ENCODE peak calls at places on chromosomes 5 and 9, in nine cellular contexts. E, A, N, V, K, P, H, I and Y are unnamed samples.

GRCh38 chr9:93058357-93059096 is at the start of gene SUSD3:
- DNase-seq in E (no peak), A (peak), N (peak), V (peak), K (peak), P (peak), H (peak), I (no peak), Y (no peak)

GRCh38 chr5:166270712-166271111 is 2020.7 kb upstream of the WWC1 start:
- DNase-seq in E (no peak), A (no peak), N (no peak), V (no peak), K (no peak), P (no peak), H (no peak), I (no peak), Y (no peak)

GRCh38 chr5:134420326-134420725 is 8.6 kb upstream of the CDKN2AIPNL start:
- DNase-seq in E (peak), A (no peak), N (no peak), V (no peak), K (no peak), P (peak), H (no peak), I (no peak), Y (no peak)

GRCh38 chr5:148378670-148379069 is 5.1 kb upstream of the FBXO38 start:
- DNase-seq in E (no peak), A (no peak), N (no peak), V (no peak), K (no peak), P (no peak), H (no peak), I (no peak), Y (no peak)

GRCh38 chr9:124411514-124412227 is 3.6 kb downstream of the PSMB7 start:
- DNase-seq in E (peak), A (no peak), N (no peak), V (no peak), K (no peak), P (peak), H (no peak), I (no peak), Y (no peak)

GRCh38 chr5:84518862-84519261 is 134.2 kb upstream of the EDIL3 start:
- DNase-seq in E (no peak), A (no peak), N (no peak), V (no peak), K (no peak), P (no peak), H (no peak), I (no peak), Y (no peak)

GRCh38 chr9:121362813-121363585 is 7.1 kb downstream of the STOM start:
- DNase-seq in E (no peak), A (no peak), N (no peak), V (no peak), K (no peak), P (peak), H (no peak), I (peak), Y (peak)

GRCh38 chr5:129078660-129079059 is 15.9 kb upstream of the ISOC1 start:
- DNase-seq in E (no peak), A (no peak), N (no peak), V (no peak), K (no peak), P (no peak), H (no peak), I (no peak), Y (no peak)

GRCh38 chr5:39427633-39428032 is 2.9 kb upstream of the DAB2 start:
- DNase-seq in E (no peak), A (no peak), N (no peak), V (no peak), K (no peak), P (no peak), H (no peak), I (no peak), Y (no peak)

GRCh38 chr5:177553671-177554429 is 513 bp downstream of the FAM193B start:
- DNase-seq in E (peak), A (no peak), N (peak), V (no peak), K (peak), P (peak), H (peak), I (no peak), Y (peak)

GRCh38 chr5:65121880-65122436 is 353.2 kb downstream of the CWC27 start:
- DNase-seq in E (no peak), A (no peak), N (no peak), V (no peak), K (no peak), P (peak), H (no peak), I (no peak), Y (peak)

GRCh38 chr9:95413793-95414192 is 96.3 kb upstream of the FANCC start:
- DNase-seq in E (no peak), A (no peak), N (no peak), V (no peak), K (no peak), P (no peak), H (no peak), I (no peak), Y (no peak)

GRCh38 chr9:34553511-34554021 is 30.8 kb upstream of the ENHO start:
- DNase-seq in E (no peak), A (no peak), N (peak), V (no peak), K (no peak), P (no peak), H (peak), I (no peak), Y (no peak)

GRCh38 chr5:32842798-32843531 is 131.8 kb downstream of the NPR3 start:
- DNase-seq in E (no peak), A (no peak), N (peak), V (no peak), K (no peak), P (no peak), H (no peak), I (no peak), Y (no peak)

GRCh38 chr5:157761690-157762611 is 18.4 kb downstream of the LSM11 start:
- DNase-seq in E (peak), A (no peak), N (no peak), V (peak), K (no peak), P (peak), H (peak), I (peak), Y (peak)

GRCh38 chr5:173321886-173322285 is 6.3 kb downstream of the STC2 start:
- DNase-seq in E (no peak), A (no peak), N (no peak), V (no peak), K (no peak), P (peak), H (no peak), I (no peak), Y (peak)

GRCh38 chr5:55918097-55919035 is 67.2 kb downstream of the IL31RA start:
- DNase-seq in E (peak), A (no peak), N (no peak), V (no peak), K (no peak), P (no peak), H (peak), I (no peak), Y (peak)

GRCh38 chr9:18865542-18865941 is 167.5 kb downstream of the SAXO1 start:
- DNase-seq in E (no peak), A (no peak), N (no peak), V (no peak), K (no peak), P (no peak), H (no peak), I (no peak), Y (no peak)

GRCh38 chr5:122999947-123000563 is 36.5 kb downstream of the PPIC start:
- DNase-seq in E (no peak), A (no peak), N (no peak), V (peak), K (peak), P (peak), H (peak), I (peak), Y (no peak)

GRCh38 chr5:119365847-119366536 is 10.2 kb downstream of the TNFAIP8 start:
- DNase-seq in E (no peak), A (no peak), N (no peak), V (no peak), K (no peak), P (peak), H (no peak), I (no peak), Y (no peak)

GRCh38 chr5:124743534-124744169 is 2.8 kb downstream of the ZNF608 start:
- DNase-seq in E (no peak), A (no peak), N (peak), V (no peak), K (no peak), P (peak), H (peak), I (no peak), Y (peak)

GRCh38 chr9:130824616-130825015 is 10.4 kb upstream of the ABL1 start:
- DNase-seq in E (no peak), A (no peak), N (no peak), V (no peak), K (no peak), P (no peak), H (no peak), I (peak), Y (peak)

GRCh38 chr5:59102437-59102836 is 519.6 kb downstream of the RAB3C start:
- DNase-seq in E (no peak), A (no peak), N (no peak), V (no peak), K (no peak), P (no peak), H (no peak), I (no peak), Y (no peak)